ENCODE peak calls at places on chromosomes 5 and 9, in five cellular contexts. P is MM.1S, Y is IMR-90, T is astrocyte, W is OCI-LY7. R is an unnamed sample.

GRCh38 chr5:122156724-122157325 is 27.5 kb downstream of the ZNF474 start:
- DNase-seq in T (peak), Y (peak), W (peak), P (peak), R (peak)

GRCh38 chr5:87308024-87308423 is 40.3 kb downstream of the RASA1 start:
- DNase-seq in P (peak), W (peak), T (no peak), Y (no peak), R (no peak)

GRCh38 chr5:36777105-36777757 is 99.3 kb upstream of the NIPBL start:
- DNase-seq in P (no peak), W (peak), T (peak), Y (peak), R (peak)

GRCh38 chr5:95609711-95610110 is 10.2 kb upstream of the GPR150 start:
- DNase-seq in T (no peak), Y (peak), P (no peak), W (no peak), R (no peak)

GRCh38 chr5:77204967-77205366 is 5.5 kb upstream of the PDE8B start:
- DNase-seq in P (no peak), W (no peak), Y (no peak), T (no peak), R (no peak)

GRCh38 chr9:114291886-114292590 is 30.9 kb upstream of the ORM1 start:
- DNase-seq in W (no peak), P (no peak), Y (no peak), T (no peak), R (no peak)

GRCh38 chr9:106653111-106653697 is 209.8 kb upstream of the ZNF462 start:
- DNase-seq in T (no peak), Y (no peak), P (no peak), W (no peak), R (no peak)

GRCh38 chr9:134546231-134546731 is 95.3 kb upstream of the COL5A1 start:
- DNase-seq in Y (peak), T (peak), W (no peak), P (no peak), R (peak)

GRCh38 chr5:17339841-17340240 is 122.4 kb downstream of the BASP1 start:
- DNase-seq in T (no peak), W (no peak), Y (no peak), P (no peak), R (no peak)

GRCh38 chr5:175822225-175822624 is 49.2 kb upstream of the CPLX2 start:
- DNase-seq in P (no peak), W (no peak), Y (no peak), T (no peak), R (no peak)

GRCh38 chr5:116626272-116626723 is 51.7 kb upstream of the SEMA6A start:
- DNase-seq in Y (peak), P (no peak), T (peak), W (no peak), R (peak)

GRCh38 chr9:132181796-132182521 is 20.1 kb downstream of the NTNG2 start:
- DNase-seq in W (no peak), Y (peak), P (no peak), T (no peak), R (peak)

GRCh38 chr5:141778683-141779082 is 96.7 kb upstream of the ARAP3 start:
- DNase-seq in Y (no peak), P (no peak), T (no peak), W (no peak), R (no peak)

GRCh38 chr9:115192280-115192679 is 74.3 kb upstream of the TNC start:
- DNase-seq in Y (no peak), P (peak), W (no peak), T (no peak), R (no peak)

GRCh38 chr5:102090770-102091169 is 205.3 kb downstream of the SLCO4C1 start:
- DNase-seq in W (peak), T (no peak), Y (no peak), P (peak), R (no peak)

GRCh38 chr9:92529124-92529523 is 6.7 kb downstream of the ECM2 start:
- DNase-seq in P (no peak), T (no peak), Y (no peak), W (no peak), R (no peak)

GRCh38 chr9:108469654-108470053 is 386.1 kb downstream of the ACTL7B start:
- DNase-seq in T (peak), Y (peak), W (no peak), P (no peak), R (peak)

GRCh38 chr9:103014242-103014641 is 19.1 kb downstream of the CYLC2 start:
- DNase-seq in Y (no peak), P (no peak), T (no peak), W (no peak), R (no peak)

GRCh38 chr9:27572566-27572917 is 739 bp downstream of the C9orf72 start:
- DNase-seq in P (peak), W (peak), T (peak), Y (no peak), R (peak)

GRCh38 chr9:121887553-121888437 is 205.3 kb downstream of the TTLL11 start:
- DNase-seq in Y (no peak), T (no peak), W (no peak), P (no peak), R (peak)

GRCh38 chr5:101364469-101364868 is 461.4 kb upstream of the ST8SIA4 start:
- DNase-seq in T (no peak), Y (no peak), W (no peak), P (no peak), R (peak)

GRCh38 chr5:40976836-40977235 is 67.5 kb downstream of the C7 start:
- DNase-seq in P (no peak), Y (no peak), T (no peak), W (no peak), R (no peak)

GRCh38 chr9:105637787-105638395 is 24.4 kb upstream of the TAL2 start:
- DNase-seq in Y (peak), W (peak), T (no peak), P (peak), R (no peak)

GRCh38 chr9:128062856-128063831 is 4.0 kb downstream of the NAIF1 start:
- DNase-seq in T (no peak), W (no peak), P (no peak), Y (no peak), R (no peak)
- H3K4me2 ChIP-seq in T (no peak), W (no peak), P (no peak), Y (no peak), R (no peak)

DNA sequence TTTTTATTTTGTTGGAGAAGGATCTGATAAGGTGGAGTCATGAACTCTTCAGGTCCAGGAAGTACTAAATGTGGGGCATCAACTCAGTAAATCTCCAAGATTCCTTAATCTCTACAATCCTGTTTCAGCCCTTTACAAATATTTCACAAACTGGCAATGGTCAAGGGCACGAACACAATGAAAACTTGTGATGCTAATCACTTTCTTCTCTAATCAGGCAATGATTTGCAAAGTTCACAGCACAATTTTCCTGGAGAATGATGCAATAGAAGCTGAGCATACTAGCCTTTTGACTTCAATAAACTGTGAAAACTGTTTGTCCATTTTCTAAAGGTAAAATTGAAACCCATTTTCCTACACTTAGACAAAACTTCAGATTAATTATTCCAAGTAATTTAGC is 16.9 kb downstream of the GDF9 start:
- DNase-seq in T (no peak), Y (no peak), W (no peak), P (no peak), R (no peak)
- H3K4me2 ChIP-seq in T (no peak), Y (no peak), W (no peak), P (no peak), R (no peak)

DNA sequence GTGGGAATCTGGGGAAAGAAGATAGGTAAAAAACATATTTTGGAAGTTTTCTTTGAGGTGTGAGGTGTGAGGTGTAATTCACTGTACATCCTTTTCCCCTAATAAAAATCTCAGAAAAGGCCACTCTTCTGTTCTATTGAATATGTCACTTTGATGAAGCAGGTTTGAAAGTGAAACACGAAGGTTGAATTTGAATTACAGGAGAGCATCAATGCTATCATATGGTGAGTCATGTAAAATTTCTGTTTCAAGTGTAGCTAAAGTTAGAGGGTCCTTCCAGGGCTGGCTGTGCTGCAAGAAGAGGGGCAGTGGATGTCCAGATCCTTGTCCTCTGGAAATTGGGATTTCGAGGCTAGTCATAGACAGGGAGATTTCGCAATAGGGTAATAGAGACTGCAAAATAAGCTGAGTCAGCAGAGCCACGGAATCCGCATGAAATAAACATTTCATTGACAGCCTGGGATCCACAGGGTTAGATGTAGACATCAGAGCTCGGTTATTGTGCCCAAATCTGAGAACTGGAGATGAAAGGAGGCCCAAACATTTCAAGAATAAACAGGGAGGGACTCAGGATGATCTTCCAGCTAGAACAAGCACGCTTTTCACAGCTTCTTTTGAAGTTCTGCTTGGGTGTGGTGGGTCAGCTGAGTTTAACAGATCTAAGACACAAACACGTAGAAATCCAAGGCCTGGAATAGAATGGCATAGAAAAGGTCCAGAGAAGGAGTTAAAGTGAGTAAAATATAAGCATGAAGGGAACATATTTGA is 194.4 kb upstream of the CDKN2B start:
- DNase-seq in T (peak), Y (peak), P (peak), W (no peak), R (peak)
- H3K4me2 ChIP-seq in T (no peak), Y (peak), P (peak), W (peak), R (peak)

DNA sequence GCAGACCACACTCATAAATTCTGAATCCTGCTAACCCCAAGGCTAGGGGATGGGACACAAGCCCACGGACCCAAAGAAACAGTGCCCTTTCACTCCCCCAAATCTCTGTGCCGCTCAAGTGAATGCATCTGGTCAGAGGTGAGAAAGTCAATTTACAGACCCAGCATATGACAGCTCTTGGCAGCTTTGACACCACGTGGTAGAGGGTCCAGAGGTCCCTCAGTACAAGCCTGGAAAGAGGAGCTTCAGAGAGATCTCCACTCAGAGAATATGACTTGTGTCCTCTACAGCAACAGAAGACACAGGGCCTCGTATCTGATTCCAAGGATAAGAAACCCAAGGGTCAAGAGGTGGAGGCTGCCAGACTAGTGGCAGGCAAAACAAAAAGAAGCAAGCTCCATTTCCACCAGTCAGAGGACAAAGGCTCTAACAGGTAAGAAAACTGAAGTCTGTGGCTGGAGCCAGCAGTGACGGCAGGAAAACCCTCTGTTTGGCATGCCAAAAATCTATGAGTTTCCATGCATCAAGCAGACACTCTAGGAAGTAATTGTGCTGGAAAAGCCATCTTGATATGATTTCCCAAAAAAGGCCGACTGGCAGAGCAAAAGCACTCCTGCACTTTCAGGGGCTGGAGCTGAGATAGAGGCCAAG is 138.7 kb downstream of the UGCG start:
- DNase-seq in Y (no peak), T (no peak), W (no peak), P (no peak), R (no peak)
- H3K4me2 ChIP-seq in Y (no peak), T (no peak), W (no peak), P (no peak), R (no peak)

GRCh38 chr5:147573171-147573570 is 63.3 kb upstream of the DPYSL3 start:
- DNase-seq in Y (no peak), P (no peak), T (no peak), W (no peak), R (no peak)
- H3K4me2 ChIP-seq in Y (no peak), P (no peak), T (no peak), W (no peak), R (no peak)

R was measured in fibroblast of lung.